ENCODE peak calls at places on chromosomes 7 and 10, in seven cellular contexts. R is mammary epithelial cell, W is Peyer's patch, O is prostate gland, I is GM23338, V is cardiac muscle cell, J is Panc1. F is an unnamed sample.

GRCh38 chr7:114922151-114922651 is 307 bp downstream of the MDFIC start:
- DNase-seq in R (peak), W (peak), O (peak), I (peak), V (peak), J (no peak), F (peak)

GRCh38 chr7:94115316-94115715 is 111.2 kb upstream of the BET1 start:
- DNase-seq in R (peak), W (no peak), O (no peak), I (no peak), V (no peak), J (no peak), F (no peak)

GRCh38 chr10:132519382-132520146 is 18.0 kb upstream of the INPP5A start:
- DNase-seq in R (no peak), W (peak), O (no peak), I (no peak), V (no peak), J (no peak), F (no peak)

GRCh38 chr10:86749835-86750234 is 6.6 kb upstream of the BMPR1A start:
- DNase-seq in R (no peak), W (no peak), O (no peak), I (no peak), V (no peak), J (no peak), F (no peak)

GRCh38 chr10:36720931-36721330 is 404.5 kb upstream of the ANKRD30A start:
- DNase-seq in R (no peak), W (no peak), O (no peak), I (no peak), V (no peak), J (no peak), F (no peak)

GRCh38 chr10:30510184-30510931 is 76.4 kb downstream of the MAP3K8 start:
- DNase-seq in R (peak), W (no peak), O (peak), I (no peak), V (no peak), J (no peak), F (no peak)

GRCh38 chr7:111654414-111654813 is 92.1 kb upstream of the IMMP2L start:
- DNase-seq in R (no peak), W (no peak), O (no peak), I (no peak), V (no peak), J (no peak), F (no peak)

GRCh38 chr10:52215745-52216361 is 98.2 kb upstream of the DKK1 start:
- DNase-seq in R (peak), W (no peak), O (peak), I (peak), V (peak), J (peak), F (peak)

GRCh38 chr7:24756545-24756988 is 697 bp downstream of the GSDME start:
- DNase-seq in R (no peak), W (no peak), O (no peak), I (no peak), V (peak), J (no peak), F (no peak)

GRCh38 chr10:98390406-98390805 is 24.6 kb downstream of the PYROXD2 start:
- DNase-seq in R (no peak), W (no peak), O (no peak), I (no peak), V (no peak), J (no peak), F (no peak)

GRCh38 chr10:57593983-57594573 is 673.6 kb downstream of the IPMK start:
- DNase-seq in R (no peak), W (no peak), O (no peak), I (no peak), V (no peak), J (no peak), F (no peak)

GRCh38 chr10:93995182-93995581 is 1.5 kb downstream of the PLCE1 start:
- DNase-seq in R (no peak), W (no peak), O (no peak), I (no peak), V (no peak), J (no peak), F (no peak)

GRCh38 chr7:34066411-34066810 is 161.1 kb downstream of the BMPER start:
- DNase-seq in R (no peak), W (no peak), O (no peak), I (no peak), V (no peak), J (no peak), F (no peak)

GRCh38 chr7:34064511-34065158 is 159.3 kb downstream of the BMPER start:
- DNase-seq in R (no peak), W (no peak), O (peak), I (no peak), V (no peak), J (no peak), F (no peak)

GRCh38 chr7:34069676-34070075 is 164.3 kb downstream of the BMPER start:
- DNase-seq in R (peak), W (no peak), O (no peak), I (no peak), V (no peak), J (no peak), F (no peak)

GRCh38 chr7:34067406-34067805 is 162.1 kb downstream of the BMPER start:
- DNase-seq in R (no peak), W (no peak), O (no peak), I (peak), V (no peak), J (no peak), F (no peak)

GRCh38 chr7:34066968-34067367 is 161.6 kb downstream of the BMPER start:
- DNase-seq in R (peak), W (no peak), O (no peak), I (peak), V (no peak), J (no peak), F (no peak)
- H3K4me3 ChIP-seq in R (no peak), W (no peak), O (no peak), I (no peak), V (no peak), J (no peak), F (no peak)

GRCh38 chr10:70664702-70665195 is 7.6 kb upstream of the ADAMTS14 start:
- DNase-seq in R (peak), W (no peak), O (no peak), I (no peak), V (no peak), J (no peak), F (no peak)
- H3K27ac ChIP-seq in R (peak), W (no peak), O (no peak), I (no peak), V (no peak), J (no peak), F (peak)

GRCh38 chr7:150740053-150740452 is 2.8 kb downstream of the GIMAP5 start:
- DNase-seq in R (peak), W (no peak), O (no peak), I (no peak), V (no peak), J (no peak), F (no peak)

GRCh38 chr7:150739045-150739432 is 1.8 kb downstream of the GIMAP5 start:
- DNase-seq in R (no peak), W (no peak), O (no peak), I (no peak), V (no peak), J (no peak), F (no peak)

GRCh38 chr7:150737265-150738055 is at the start of gene GIMAP5:
- DNase-seq in R (no peak), W (no peak), O (no peak), I (no peak), V (no peak), J (no peak), F (peak)

GRCh38 chr7:150736864-150737263 is 354 bp upstream of the GIMAP5 start:
- DNase-seq in R (no peak), W (no peak), O (no peak), I (no peak), V (no peak), J (no peak), F (no peak)

GRCh38 chr7:150738092-150739044 is 1.1 kb downstream of the GIMAP5 start:
- DNase-seq in R (peak), W (no peak), O (no peak), I (no peak), V (no peak), J (no peak), F (no peak)
- H3K4me3 ChIP-seq in R (no peak), W (peak), O (peak), I (no peak), V (no peak), J (no peak), F (peak)

DNA sequence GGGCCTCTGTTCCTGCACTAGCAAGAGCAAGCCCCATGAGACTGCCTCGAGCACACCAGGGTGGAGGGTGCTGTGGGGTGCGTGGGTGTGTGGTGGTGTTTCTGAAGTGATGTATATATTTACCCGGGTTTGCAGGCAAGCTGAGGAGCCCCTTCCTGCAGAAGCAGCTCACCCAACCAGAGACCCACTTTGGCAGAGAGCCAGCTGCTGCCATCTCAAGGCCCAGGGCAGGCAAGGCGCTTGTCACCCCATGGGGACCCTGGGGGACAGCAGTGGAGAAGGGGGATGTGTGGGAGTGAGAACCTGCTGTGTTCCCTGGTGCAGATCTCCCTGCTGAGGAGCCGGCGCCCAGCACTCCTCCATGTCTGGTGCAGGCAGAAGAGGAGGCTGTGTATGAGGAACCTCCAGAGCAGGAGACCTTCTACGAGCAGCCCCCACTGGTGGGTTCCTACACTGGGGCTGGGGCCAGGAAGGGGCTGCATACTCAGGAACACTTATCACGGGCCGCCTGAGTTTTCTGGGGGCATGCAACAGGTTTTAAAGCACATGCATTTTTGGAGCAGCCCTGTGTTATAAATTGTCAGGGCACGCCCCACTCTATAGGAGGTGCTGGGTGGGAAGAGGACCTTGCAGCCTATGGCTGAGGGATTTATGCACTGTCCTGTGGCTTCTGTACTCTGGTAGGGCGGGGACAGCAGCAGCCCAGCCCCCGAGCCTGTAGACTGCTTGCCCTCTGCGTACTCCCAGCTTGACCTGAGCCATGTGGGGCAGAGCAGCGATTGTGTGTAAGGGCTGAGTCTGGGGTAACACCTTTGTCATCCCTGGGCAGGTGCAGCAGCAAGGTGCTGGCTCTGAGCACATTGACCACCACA is 5.9 kb downstream of the PGAM2 start:
- DNase-seq in R (no peak), W (peak), O (no peak), I (no peak), V (no peak), J (no peak), F (no peak)
- H3K27ac ChIP-seq in R (no peak), W (no peak), O (no peak), I (no peak), V (no peak), J (no peak), F (no peak)

F was measured in CD8-positive, alpha-beta memory T cell.